ENCODE peak calls at places on chromosomes 13 and 19, in ten cellular contexts. W is A549; V is CD4-positive, alpha-beta memory T cell; M is left ventricle myocardium inferior; O is pancreas; S is endodermal cell; E is uterus; I is WERI-Rb-1; T is fibroblast of mammary gland; G is IMR-90. N is an unnamed sample.

GRCh38 chr13:42926555-42926954 is 65.5 kb downstream of the EPSTI1 start:
- DNase-seq in W (no peak), V (no peak), M (no peak), O (no peak), S (no peak), E (no peak), I (no peak), T (no peak), G (no peak), N (no peak)

GRCh38 chr13:30026093-30026492 is 175.7 kb upstream of the UBL3 start:
- DNase-seq in W (no peak), V (no peak), M (no peak), O (no peak), S (no peak), E (no peak), I (no peak), T (peak), G (peak), N (no peak)

GRCh38 chr19:54390942-54391577 is 24.2 kb upstream of the TTYH1 start:
- DNase-seq in W (peak), V (peak), M (no peak), O (peak), S (peak), E (no peak), I (peak), T (peak), G (peak), N (peak)

GRCh38 chr19:18053571-18054219 is 33.0 kb downstream of the IL12RB1 start:
- DNase-seq in W (no peak), V (no peak), M (no peak), O (no peak), S (no peak), E (no peak), I (no peak), T (peak), G (peak), N (no peak)

GRCh38 chr19:35760711-35761349 is 2.9 kb downstream of the PROSER3 start:
- DNase-seq in W (peak), V (no peak), M (no peak), O (peak), S (no peak), E (no peak), I (no peak), T (no peak), G (no peak), N (no peak)

GRCh38 chr19:19823916-19824315 is 2.4 kb upstream of the ZNF506 start:
- DNase-seq in W (no peak), V (no peak), M (no peak), O (no peak), S (no peak), E (no peak), I (no peak), T (no peak), G (no peak), N (no peak)

GRCh38 chr13:47934371-47934770 is 66.7 kb downstream of the SUCLA2 start:
- DNase-seq in W (no peak), V (no peak), M (no peak), O (no peak), S (no peak), E (no peak), I (no peak), T (no peak), G (no peak), N (no peak)

GRCh38 chr13:107427531-107427930 is 787.8 kb downstream of the LIG4 start:
- DNase-seq in W (no peak), V (no peak), M (no peak), O (no peak), S (no peak), E (no peak), I (no peak), T (no peak), G (no peak), N (no peak)

GRCh38 chr19:56993851-56994250 is 125.9 kb upstream of the USP29 start:
- DNase-seq in W (no peak), V (no peak), M (no peak), O (no peak), S (no peak), E (no peak), I (no peak), T (no peak), G (no peak), N (no peak)

GRCh38 chr19:3115411-3115810 is 20.4 kb upstream of the GNA15 start:
- DNase-seq in W (no peak), V (no peak), M (no peak), O (no peak), S (no peak), E (no peak), I (no peak), T (no peak), G (no peak), N (no peak)

GRCh38 chr19:15292847-15293582 is 39.3 kb downstream of the BRD4 start:
- DNase-seq in W (no peak), V (no peak), M (no peak), O (no peak), S (no peak), E (no peak), I (no peak), T (no peak), G (no peak), N (no peak)

GRCh38 chr19:49114630-49115363 is 627 bp downstream of the LIN7B start:
- DNase-seq in W (no peak), V (peak), M (peak), O (peak), S (peak), E (peak), I (peak), T (peak), G (peak), N (peak)

GRCh38 chr19:5967994-5968430 is 9.9 kb downstream of the RANBP3 start:
- DNase-seq in W (peak), V (peak), M (peak), O (peak), S (peak), E (peak), I (peak), T (peak), G (peak), N (peak)

GRCh38 chr19:50050406-50051223 is 24.8 kb downstream of the ZNF473 start:
- DNase-seq in W (peak), V (peak), M (peak), O (peak), S (no peak), E (peak), I (peak), T (no peak), G (peak), N (peak)

GRCh38 chr13:24161010-24161775 is 673 bp downstream of the SPATA13 start:
- DNase-seq in W (no peak), V (peak), M (no peak), O (peak), S (no peak), E (no peak), I (no peak), T (no peak), G (no peak), N (peak)

GRCh38 chr13:97239943-97240788 is 18.0 kb downstream of the MBNL2 start:
- DNase-seq in W (no peak), V (no peak), M (no peak), O (no peak), S (no peak), E (no peak), I (no peak), T (no peak), G (no peak), N (no peak)

GRCh38 chr13:51518847-51519246 is 65.4 kb upstream of the WDFY2 start:
- DNase-seq in W (no peak), V (no peak), M (no peak), O (no peak), S (no peak), E (no peak), I (no peak), T (peak), G (peak), N (no peak)

GRCh38 chr13:80141114-80141849 is 199.6 kb downstream of the SPRY2 start:
- DNase-seq in W (no peak), V (no peak), M (peak), O (peak), S (peak), E (peak), I (no peak), T (peak), G (peak), N (no peak)

GRCh38 chr19:42028304-42029216 is 34.5 kb upstream of the ATP1A3 start:
- DNase-seq in W (peak), V (no peak), M (no peak), O (no peak), S (peak), E (no peak), I (peak), T (no peak), G (no peak), N (no peak)

GRCh38 chr19:48752511-48753365 is at the start of gene FUT1:
- DNase-seq in W (no peak), V (peak), M (peak), O (peak), S (peak), E (no peak), I (peak), T (no peak), G (no peak), N (peak)

GRCh38 chr19:18789883-18790565 is 1.1 kb downstream of the COMP start:
- DNase-seq in W (no peak), V (no peak), M (no peak), O (no peak), S (peak), E (no peak), I (peak), T (peak), G (no peak), N (no peak)

GRCh38 chr13:99980201-99981114 is 1.1 kb upstream of the ZIC2 start:
- DNase-seq in W (peak), V (peak), M (peak), O (peak), S (peak), E (no peak), I (peak), T (peak), G (peak), N (peak)

GRCh38 chr19:34838753-34839431 is 65.9 kb upstream of the ZNF599 start:
- DNase-seq in W (peak), V (peak), M (no peak), O (peak), S (peak), E (no peak), I (peak), T (no peak), G (no peak), N (no peak)

GRCh38 chr13:112896736-112897602 is 72.0 kb upstream of the MCF2L start:
- DNase-seq in W (no peak), V (no peak), M (peak), O (peak), S (no peak), E (no peak), I (peak), T (no peak), G (no peak), N (no peak)

GRCh38 chr13:97372929-97373328 is 61.0 kb upstream of the RAP2A start:
- DNase-seq in W (no peak), V (no peak), M (no peak), O (no peak), S (no peak), E (no peak), I (no peak), T (no peak), G (no peak), N (no peak)

GRCh38 chr13:90448466-90449037 is 898.9 kb upstream of the MIR17HG start:
- DNase-seq in W (no peak), V (no peak), M (no peak), O (no peak), S (no peak), E (no peak), I (no peak), T (no peak), G (no peak), N (no peak)

GRCh38 chr13:47708386-47708785 is 292.7 kb downstream of the SUCLA2 start:
- DNase-seq in W (peak), V (no peak), M (no peak), O (no peak), S (no peak), E (no peak), I (no peak), T (peak), G (peak), N (no peak)

GRCh38 chr13:52862358-52863206 is 14.1 kb upstream of the PCDH8 start:
- DNase-seq in W (peak), V (no peak), M (no peak), O (peak), S (peak), E (no peak), I (no peak), T (no peak), G (no peak), N (peak)

GRCh38 chr19:47569331-47569730 is 3.6 kb downstream of the ZNF541 start:
- DNase-seq in W (no peak), V (no peak), M (no peak), O (no peak), S (no peak), E (no peak), I (no peak), T (no peak), G (no peak), N (no peak)

GRCh38 chr13:30862707-30863106 is 43.4 kb upstream of the MEDAG start:
- DNase-seq in W (no peak), V (no peak), M (peak), O (no peak), S (peak), E (peak), I (no peak), T (no peak), G (no peak), N (peak)

GRCh38 chr19:39032164-39032918 is at the start of gene FBXO27:
- DNase-seq in W (peak), V (no peak), M (peak), O (no peak), S (peak), E (peak), I (peak), T (no peak), G (no peak), N (no peak)

GRCh38 chr13:97342136-97342535 is 91.8 kb upstream of the RAP2A start:
- DNase-seq in W (peak), V (no peak), M (no peak), O (no peak), S (no peak), E (no peak), I (no peak), T (no peak), G (no peak), N (no peak)

GRCh38 chr13:105907319-105908019 is 628.0 kb downstream of the EFNB2 start:
- DNase-seq in W (no peak), V (no peak), M (no peak), O (no peak), S (no peak), E (no peak), I (no peak), T (no peak), G (no peak), N (no peak)

GRCh38 chr19:37980419-37980975 is 73.5 kb downstream of the SIPA1L3 start:
- DNase-seq in W (no peak), V (no peak), M (no peak), O (no peak), S (no peak), E (no peak), I (no peak), T (no peak), G (no peak), N (no peak)

GRCh38 chr19:37977391-37977790 is 70.4 kb downstream of the SIPA1L3 start:
- DNase-seq in W (no peak), V (no peak), M (no peak), O (no peak), S (no peak), E (no peak), I (no peak), T (no peak), G (no peak), N (no peak)

GRCh38 chr19:37975596-37976515 is 68.8 kb downstream of the SIPA1L3 start:
- DNase-seq in W (no peak), V (no peak), M (no peak), O (no peak), S (no peak), E (no peak), I (no peak), T (no peak), G (no peak), N (no peak)

GRCh38 chr19:37979547-37980082 is 72.6 kb downstream of the SIPA1L3 start:
- DNase-seq in W (no peak), V (no peak), M (no peak), O (peak), S (no peak), E (no peak), I (peak), T (no peak), G (no peak), N (no peak)

DNA sequence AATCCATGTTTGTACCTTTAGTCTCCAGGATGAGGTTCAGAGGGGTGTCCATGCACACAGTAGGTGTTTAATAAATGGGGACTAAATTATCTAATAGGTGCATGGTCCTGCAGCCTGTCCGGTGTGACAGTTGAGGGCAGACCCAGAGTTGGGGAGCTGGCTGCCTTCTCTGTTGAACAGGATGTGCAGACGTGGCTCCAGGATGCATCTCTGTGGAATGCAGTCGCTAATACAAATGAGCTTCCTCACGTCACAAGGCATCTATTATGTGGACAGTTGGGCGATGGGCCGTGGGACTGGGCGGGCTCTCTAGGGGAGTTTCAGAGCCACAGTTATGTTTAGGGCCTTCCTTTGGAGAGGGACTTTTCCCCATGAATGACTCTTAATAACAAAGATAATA is 71.0 kb downstream of the SIPA1L3 start:
- DNase-seq in W (no peak), V (no peak), M (no peak), O (no peak), S (no peak), E (no peak), I (no peak), T (peak), G (peak), N (peak)
- H3K4me3 ChIP-seq in W (no peak), V (no peak), M (no peak), O (no peak), S (no peak), E (no peak), I (no peak), T (no peak), G (no peak), N (no peak)

DNA sequence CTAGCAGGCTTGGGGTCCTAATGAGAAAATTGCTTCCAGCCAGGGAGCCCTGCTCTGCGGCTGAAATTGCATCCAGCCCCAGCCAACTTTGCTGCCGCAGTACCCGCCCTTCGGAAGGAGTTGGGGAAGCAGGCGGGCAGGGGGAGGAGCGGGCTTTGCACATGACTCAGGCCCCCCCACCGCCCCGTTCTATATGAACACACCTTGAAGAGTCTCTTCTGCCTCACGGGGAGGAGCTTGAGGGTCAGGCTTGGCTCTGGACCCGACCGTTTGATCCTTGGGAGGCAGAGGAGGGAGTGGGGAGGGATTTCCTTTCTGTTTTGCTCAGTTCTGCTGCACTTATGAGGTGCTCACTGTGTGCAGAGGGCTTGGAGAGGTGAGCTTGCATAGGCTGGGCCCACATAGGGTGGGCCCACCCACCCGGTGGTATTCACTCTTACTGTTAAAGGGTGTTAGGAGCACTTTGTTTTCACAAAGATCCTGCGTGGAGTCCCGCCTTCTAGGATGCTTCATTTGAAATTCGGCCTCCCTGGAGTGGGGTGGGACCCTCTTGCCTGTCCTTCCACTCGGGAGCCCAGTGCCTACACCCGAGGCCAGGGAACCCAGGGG is 46.5 kb downstream of the LYL1 start:
- DNase-seq in W (no peak), V (no peak), M (peak), O (no peak), S (peak), E (peak), I (no peak), T (peak), G (peak), N (no peak)
- H3K4me3 ChIP-seq in W (no peak), V (no peak), M (peak), O (no peak), S (no peak), E (peak), I (no peak), T (no peak), G (no peak), N (no peak)

GRCh38 chr13:27919934-27920676 is at the start of gene PDX1:
- DNase-seq in W (no peak), V (no peak), M (peak), O (peak), S (peak), E (no peak), I (peak), T (no peak), G (no peak), N (peak)
- H3K4me3 ChIP-seq in W (peak), V (no peak), M (peak), O (peak), S (peak), E (no peak), I (peak), T (no peak), G (peak), N (no peak)

DNA sequence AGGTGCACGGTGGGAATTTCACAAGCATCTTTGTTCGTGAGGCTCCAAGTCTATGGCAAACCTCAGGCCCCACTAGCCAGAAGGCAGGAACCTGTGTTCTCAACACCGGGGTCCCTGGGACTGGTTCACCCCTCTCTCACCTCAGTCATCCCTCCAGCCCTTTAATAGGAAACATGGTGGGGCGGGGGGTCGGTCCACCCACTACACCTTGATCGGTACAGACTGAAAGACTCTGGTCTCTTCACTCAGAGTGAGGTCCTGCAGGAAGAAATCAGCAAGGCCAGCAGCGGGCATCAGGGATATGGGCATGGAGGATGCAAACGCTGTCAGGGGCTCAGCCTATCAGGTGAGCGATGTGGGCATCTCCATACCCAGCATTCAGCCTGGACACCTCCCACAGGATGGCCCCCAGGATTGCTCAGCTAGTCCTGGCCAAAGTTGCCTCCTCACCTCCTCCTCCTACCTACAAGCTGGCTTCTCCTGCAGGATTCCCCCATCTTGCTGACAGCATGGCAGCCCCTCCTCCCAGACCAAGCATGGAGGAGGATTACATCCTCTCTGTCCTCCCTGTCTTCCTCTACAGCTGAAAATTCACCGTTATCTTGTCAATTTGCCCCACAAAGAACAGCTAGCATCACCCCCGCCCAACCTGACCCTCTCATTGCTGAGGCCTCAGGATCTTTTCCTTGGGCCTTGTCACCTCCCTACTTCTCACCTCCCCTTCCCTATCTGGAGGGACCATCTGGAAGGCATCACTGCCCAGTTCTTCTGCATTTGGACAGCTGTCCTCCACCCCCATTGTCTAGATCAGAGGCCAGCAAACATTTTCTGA is 37.3 kb upstream of the CD33 start:
- DNase-seq in W (no peak), V (no peak), M (no peak), O (no peak), S (no peak), E (no peak), I (no peak), T (no peak), G (no peak), N (no peak)
- H3K4me3 ChIP-seq in W (no peak), V (no peak), M (no peak), O (no peak), S (no peak), E (no peak), I (no peak), T (no peak), G (no peak), N (no peak)

GRCh38 chr13:50072676-50073075 is 57.4 kb downstream of the KCNRG start:
- DNase-seq in W (no peak), V (no peak), M (no peak), O (no peak), S (no peak), E (no peak), I (no peak), T (no peak), G (no peak), N (no peak)

GRCh38 chr13:50073340-50073739 is 58.1 kb downstream of the KCNRG start:
- DNase-seq in W (no peak), V (no peak), M (no peak), O (no peak), S (no peak), E (no peak), I (no peak), T (no peak), G (no peak), N (no peak)

GRCh38 chr13:50069255-50069654 is 54.0 kb downstream of the KCNRG start:
- DNase-seq in W (no peak), V (no peak), M (no peak), O (no peak), S (no peak), E (no peak), I (no peak), T (peak), G (peak), N (no peak)

GRCh38 chr13:50068508-50068907 is 53.3 kb downstream of the KCNRG start:
- DNase-seq in W (no peak), V (no peak), M (no peak), O (no peak), S (no peak), E (no peak), I (no peak), T (no peak), G (no peak), N (no peak)

GRCh38 chr13:50071399-50071798 is 56.2 kb downstream of the KCNRG start:
- DNase-seq in W (no peak), V (no peak), M (no peak), O (no peak), S (no peak), E (no peak), I (no peak), T (no peak), G (no peak), N (no peak)
- H3K4me3 ChIP-seq in W (no peak), V (no peak), M (peak), O (no peak), S (no peak), E (no peak), I (no peak), T (no peak), G (no peak), N (peak)

GRCh38 chr19:37986048-37986750 is 79.2 kb downstream of the SIPA1L3 start:
- DNase-seq in W (no peak), V (no peak), M (no peak), O (no peak), S (peak), E (no peak), I (no peak), T (no peak), G (no peak), N (no peak)
- H3K4me3 ChIP-seq in W (no peak), V (no peak), M (no peak), O (no peak), S (no peak), E (no peak), I (no peak), T (no peak), G (no peak), N (no peak)

N was measured in adrenal gland.